ENCODE peak calls at places on chromosomes 5 and 9, in six cellular contexts. Y is fibroblast of the conjunctiva; L is foreskin fibroblast; E is activated CD4-positive, alpha-beta T cell treated with anti-CD3 and anti-CD28 coated beads for 1 hour; T is colonic mucosa; H is H54. N is an unnamed sample.

GRCh38 chr9:113673726-113674125 is 202.4 kb upstream of the ZNF618 start:
- DNase-seq in Y (no peak), L (no peak), E (no peak), T (no peak), H (no peak), N (no peak)

GRCh38 chr9:100111235-100111634 is 12.2 kb downstream of the INVS start:
- DNase-seq in Y (peak), L (peak), E (no peak), T (peak), H (peak), N (peak)

GRCh38 chr9:98159301-98159700 is 33.1 kb downstream of the CORO2A start:
- DNase-seq in Y (no peak), L (no peak), E (no peak), T (no peak), H (no peak), N (no peak)

GRCh38 chr5:151319334-151319733 is 15.8 kb upstream of the SLC36A3 start:
- DNase-seq in Y (no peak), L (no peak), E (no peak), T (no peak), H (peak), N (peak)

GRCh38 chr5:178295589-178295988 is 63.0 kb upstream of the PHYKPL start:
- DNase-seq in Y (no peak), L (no peak), E (no peak), T (no peak), H (no peak), N (no peak)

GRCh38 chr5:137220523-137220927 is 278.6 kb downstream of the SPOCK1 start:
- DNase-seq in Y (peak), L (peak), E (no peak), T (no peak), H (peak), N (no peak)

GRCh38 chr5:150487199-150488061 is 20.5 kb upstream of the NDST1 start:
- DNase-seq in Y (no peak), L (peak), E (no peak), T (peak), H (no peak), N (peak)

GRCh38 chr9:18490591-18491370 is 16.8 kb downstream of the ADAMTSL1 start:
- DNase-seq in Y (peak), L (peak), E (no peak), T (no peak), H (peak), N (no peak)

GRCh38 chr9:133201424-133202144 is 7.5 kb downstream of the OBP2B start:
- DNase-seq in Y (no peak), L (no peak), E (no peak), T (no peak), H (no peak), N (no peak)

GRCh38 chr5:77224672-77225355 is 14.3 kb downstream of the PDE8B start:
- DNase-seq in Y (no peak), L (peak), E (no peak), T (no peak), H (no peak), N (no peak)

GRCh38 chr9:112757300-112757883 is 6.8 kb downstream of the SNX30 start:
- DNase-seq in Y (no peak), L (peak), E (no peak), T (no peak), H (no peak), N (no peak)

GRCh38 chr9:22446950-22447606 is 454 bp downstream of the DMRTA1 start:
- DNase-seq in Y (no peak), L (peak), E (no peak), T (peak), H (peak), N (peak)

GRCh38 chr5:159735749-159736660 is 180.3 kb upstream of the ADRA1B start:
- DNase-seq in Y (no peak), L (peak), E (no peak), T (no peak), H (no peak), N (no peak)

GRCh38 chr5:157578079-157578780 is 2.7 kb upstream of the ADAM19 start:
- DNase-seq in Y (no peak), L (no peak), E (no peak), T (no peak), H (no peak), N (no peak)

GRCh38 chr5:158084292-158084691 is 225.3 kb upstream of the CLINT1 start:
- DNase-seq in Y (no peak), L (no peak), E (no peak), T (no peak), H (no peak), N (no peak)

GRCh38 chr5:176785184-176786145 is 24.9 kb upstream of the UNC5A start:
- DNase-seq in Y (no peak), L (no peak), E (no peak), T (no peak), H (no peak), N (no peak)

GRCh38 chr9:33113799-33114547 is 37.5 kb upstream of the SMU1 start:
- DNase-seq in Y (no peak), L (no peak), E (no peak), T (no peak), H (no peak), N (no peak)

N was measured in thyroid gland.